ENCODE peak calls at places on chromosome 21, in four cellular contexts. One of them, this sample, is unnamed.

GRCh38 chr21:33007747-33008146 is 18.0 kb upstream of the OLIG2 start:
- DNase-seq in tibial nerve: no peak
- DNase-seq in SK-MEL-5: no peak
- DNase-seq in A549: no peak
- DNase-seq in this sample: no peak

GRCh38 chr21:41747943-41748738 is 18.7 kb downstream of the RIPK4 start:
- DNase-seq in tibial nerve: no peak
- DNase-seq in SK-MEL-5: no peak
- DNase-seq in A549: no peak
- DNase-seq in this sample: no peak

GRCh38 chr21:32914424-32915070 is 111.2 kb upstream of the OLIG2 start:
- DNase-seq in SK-MEL-5: no peak
- DNase-seq in A549: no peak
- DNase-seq in tibial nerve: no peak
- DNase-seq in this sample: no peak

GRCh38 chr21:32770514-32771133 is 931 bp downstream of the PAXBP1 start:
- DNase-seq in tibial nerve: no peak
- DNase-seq in A549: no peak
- DNase-seq in SK-MEL-5: peak
- DNase-seq in this sample: no peak

GRCh38 chr21:39525601-39526000 is 73.8 kb downstream of the SH3BGR start:
- DNase-seq in SK-MEL-5: no peak
- DNase-seq in tibial nerve: no peak
- DNase-seq in A549: no peak
- DNase-seq in this sample: no peak

GRCh38 chr21:43281661-43282357 is 113.0 kb downstream of the CRYAA start:
- DNase-seq in A549: no peak
- DNase-seq in tibial nerve: no peak
- DNase-seq in SK-MEL-5: no peak
- DNase-seq in this sample: no peak

GRCh38 chr21:41953831-41954653 is at the start of gene C2CD2:
- DNase-seq in tibial nerve: no peak
- DNase-seq in SK-MEL-5: no peak
- DNase-seq in A549: peak
- DNase-seq in this sample: no peak

GRCh38 chr21:39484711-39485264 is 33.0 kb downstream of the SH3BGR start:
- DNase-seq in SK-MEL-5: no peak
- DNase-seq in A549: no peak
- DNase-seq in tibial nerve: no peak
- DNase-seq in this sample: no peak

GRCh38 chr21:40788635-40789034 is 58.3 kb downstream of the DSCAM start:
- DNase-seq in A549: no peak
- DNase-seq in SK-MEL-5: no peak
- DNase-seq in tibial nerve: no peak
- DNase-seq in this sample: no peak

GRCh38 chr21:44932366-44933181 is 7.3 kb upstream of the SLX9 start:
- DNase-seq in A549: no peak
- DNase-seq in SK-MEL-5: no peak
- DNase-seq in tibial nerve: no peak
- DNase-seq in this sample: peak

GRCh38 chr21:36550761-36551160 is 70.8 kb upstream of the CLDN14 start:
- DNase-seq in tibial nerve: no peak
- DNase-seq in A549: no peak
- DNase-seq in SK-MEL-5: no peak
- DNase-seq in this sample: no peak

GRCh38 chr21:36706951-36707762 is 8.2 kb downstream of the SIM2 start:
- DNase-seq in tibial nerve: no peak
- DNase-seq in A549: no peak
- DNase-seq in SK-MEL-5: no peak
- DNase-seq in this sample: no peak

GRCh38 chr21:36120304-36120902 is 14.5 kb upstream of the CBR3 start:
- DNase-seq in SK-MEL-5: peak
- DNase-seq in tibial nerve: no peak
- DNase-seq in A549: no peak
- DNase-seq in this sample: no peak

GRCh38 chr21:32331444-32332305 is 33.0 kb downstream of the MRAP start:
- DNase-seq in tibial nerve: no peak
- DNase-seq in SK-MEL-5: no peak
- DNase-seq in A549: no peak
- DNase-seq in this sample: no peak

GRCh38 chr21:33968082-33968997 is 52.7 kb upstream of the ATP5PO start:
- DNase-seq in SK-MEL-5: peak
- DNase-seq in tibial nerve: no peak
- DNase-seq in A549: peak
- DNase-seq in this sample: no peak

GRCh38 chr21:44800971-44801467 is 601 bp downstream of the UBE2G2 start:
- DNase-seq in A549: peak
- DNase-seq in tibial nerve: no peak
- DNase-seq in SK-MEL-5: peak
- DNase-seq in this sample: no peak

GRCh38 chr21:45098867-45099266 is 24.5 kb downstream of the ADARB1 start:
- DNase-seq in A549: no peak
- DNase-seq in SK-MEL-5: peak
- DNase-seq in tibial nerve: no peak
- DNase-seq in this sample: no peak

GRCh38 chr21:17250651-17251294 is 262.1 kb upstream of the CXADR start:
- DNase-seq in tibial nerve: no peak
- DNase-seq in SK-MEL-5: no peak
- DNase-seq in A549: no peak
- DNase-seq in this sample: no peak

GRCh38 chr21:44082648-44083436 is 24.4 kb upstream of the PWP2 start:
- DNase-seq in SK-MEL-5: no peak
- DNase-seq in A549: no peak
- DNase-seq in tibial nerve: no peak
- DNase-seq in this sample: no peak

This sample was measured in memory B cell.